ENCODE peak calls at places on chromosome 7, in four cellular contexts. A is GM12878, D is K562, K is HepG2. M is an unnamed sample.

GRCh38 chr7:19116121-19117080 is 1.0 kb downstream of the TWIST1 start:
- DNase-seq in D (no peak), A (no peak), K (no peak), M (no peak)

GRCh38 chr7:106372595-106373318 is 88.0 kb upstream of the NAMPT start:
- DNase-seq in D (no peak), K (no peak), A (no peak), M (no peak)

GRCh38 chr7:135670179-135670578 is 7.9 kb downstream of the STMP1 start:
- DNase-seq in A (no peak), D (no peak), K (no peak), M (no peak)

GRCh38 chr7:157568785-157569584 is 232.2 kb downstream of the DNAJB6 start:
- DNase-seq in A (no peak), D (no peak), K (peak), M (peak)

GRCh38 chr7:32221756-32222155 is 151.5 kb upstream of the PDE1C start:
- DNase-seq in D (no peak), A (no peak), K (no peak), M (peak)

GRCh38 chr7:92875719-92876118 is 39.3 kb upstream of the CDK6 start:
- DNase-seq in D (no peak), K (no peak), A (no peak), M (no peak)

GRCh38 chr7:94335586-94335985 is 59.1 kb upstream of the COL1A2 start:
- DNase-seq in A (no peak), D (no peak), K (no peak), M (no peak)

GRCh38 chr7:44281811-44282600 is 43.4 kb downstream of the CAMK2B start:
- DNase-seq in A (no peak), K (no peak), D (no peak), M (no peak)

GRCh38 chr7:113371376-113372043 is 253.2 kb upstream of the SMIM30 start:
- DNase-seq in A (no peak), K (no peak), D (no peak), M (no peak)

GRCh38 chr7:50292763-50293162 is 11.8 kb upstream of the IKZF1 start:
- DNase-seq in A (no peak), D (no peak), K (no peak), M (no peak)

GRCh38 chr7:45088821-45089313 is at the start of gene NACAD:
- DNase-seq in D (peak), K (no peak), A (no peak), M (peak)

GRCh38 chr7:99843808-99844207 is 16.0 kb downstream of the CYP3A43 start:
- DNase-seq in A (no peak), D (no peak), K (peak), M (no peak)

GRCh38 chr7:150950496-150951180 is 27.5 kb downstream of the KCNH2 start:
- DNase-seq in A (no peak), D (no peak), K (no peak), M (no peak)

GRCh38 chr7:96837583-96837982 is 127.9 kb upstream of the SEM1 start:
- DNase-seq in K (no peak), D (no peak), A (peak), M (no peak)

GRCh38 chr7:47488969-47489342 is 93.0 kb downstream of the TNS3 start:
- DNase-seq in D (no peak), A (no peak), K (no peak), M (no peak)

GRCh38 chr7:104328308-104328969 is at the start of gene LHFPL3:
- DNase-seq in A (no peak), K (no peak), D (no peak), M (peak)

GRCh38 chr7:82594665-82595064 is 151.1 kb upstream of the CACNA2D1 start:
- DNase-seq in K (no peak), D (no peak), A (no peak), M (no peak)

GRCh38 chr7:45595809-45596664 is 21.9 kb downstream of the ADCY1 start:
- DNase-seq in A (no peak), K (no peak), D (no peak), M (no peak)

GRCh38 chr7:93902777-93903423 is 3.5 kb upstream of the GNGT1 start:
- DNase-seq in K (peak), D (peak), A (no peak), M (peak)

GRCh38 chr7:122727354-122727753 is 24.6 kb upstream of the RNF148 start:
- DNase-seq in K (no peak), D (no peak), A (no peak), M (no peak)

GRCh38 chr7:10122573-10123100 is 851.0 kb upstream of the PHF14 start:
- DNase-seq in D (no peak), K (no peak), A (no peak), M (no peak)

GRCh38 chr7:31192996-31193395 is 140.9 kb downstream of the ADCYAP1R1 start:
- DNase-seq in K (peak), A (no peak), D (peak), M (peak)

GRCh38 chr7:152699101-152699500 is 23.2 kb upstream of the XRCC2 start:
- DNase-seq in A (no peak), D (no peak), K (no peak), M (no peak)

GRCh38 chr7:125555921-125556320 is 626.3 kb upstream of the POT1 start:
- DNase-seq in D (no peak), A (no peak), K (no peak), M (no peak)

GRCh38 chr7:80145780-80146422 is 11.3 kb downstream of the GNAI1 start:
- DNase-seq in A (no peak), K (no peak), D (no peak), M (no peak)

GRCh38 chr7:64874562-64875250 is 28.4 kb upstream of the ZNF273 start:
- DNase-seq in D (no peak), K (no peak), A (no peak), M (no peak)

GRCh38 chr7:38973760-38974159 is 3.9 kb upstream of the POU6F2 start:
- DNase-seq in D (peak), K (no peak), A (no peak), M (no peak)

GRCh38 chr7:88289505-88290129 is 17.1 kb downstream of the STEAP4 start:
- DNase-seq in A (no peak), K (no peak), D (no peak), M (no peak)

GRCh38 chr7:131843862-131844261 is 287.4 kb upstream of the PODXL start:
- DNase-seq in K (no peak), D (no peak), A (no peak), M (no peak)

GRCh38 chr7:2353650-2354172 is 916 bp upstream of the EIF3B start:
- DNase-seq in A (peak), D (peak), K (peak), M (peak)

GRCh38 chr7:20839196-20839735 is 52.6 kb upstream of the SP8 start:
- DNase-seq in A (no peak), K (no peak), D (no peak), M (no peak)

GRCh38 chr7:131189488-131189887 is 138.2 kb upstream of the MKLN1 start:
- DNase-seq in K (no peak), A (no peak), D (no peak), M (no peak)

GRCh38 chr7:134458806-134459698 is at the start of gene AKR1B1:
- DNase-seq in K (peak), A (peak), D (peak), M (peak)

GRCh38 chr7:43781726-43782607 is 23.5 kb downstream of the BLVRA start:
- DNase-seq in D (no peak), A (no peak), K (peak), M (no peak)

GRCh38 chr7:99938296-99938695 is 8.9 kb upstream of the GJC3 start:
- DNase-seq in K (no peak), D (no peak), A (no peak), M (no peak)

GRCh38 chr7:2603388-2603965 is 28.3 kb upstream of the TTYH3 start:
- DNase-seq in K (no peak), A (no peak), D (no peak), M (no peak)

GRCh38 chr7:139855498-139856270 is 26.6 kb downstream of the TBXAS1 start:
- DNase-seq in D (peak), A (peak), K (no peak), M (no peak)
- TF ChIP-seq CBX5 in D (peak), A (peak), K (no peak), M (no peak)

GRCh38 chr7:140062528-140063299 is at the start of gene PARP12:
- DNase-seq in K (peak), A (peak), D (peak), M (peak)

GRCh38 chr7:140061607-140061930 is 1.2 kb downstream of the PARP12 start:
- DNase-seq in A (no peak), D (no peak), K (no peak), M (no peak)

GRCh38 chr7:140060788-140061606 is 1.8 kb downstream of the PARP12 start:
- DNase-seq in D (no peak), K (no peak), A (no peak), M (no peak)

GRCh38 chr7:140060243-140060630 is 2.5 kb downstream of the PARP12 start:
- DNase-seq in K (no peak), A (no peak), D (no peak), M (no peak)

GRCh38 chr7:140062118-140062527 is 628 bp downstream of the PARP12 start:
- DNase-seq in K (no peak), D (peak), A (no peak), M (no peak)
- TF ChIP-seq KDM1A in K (no peak), D (no peak), A (no peak), M (no peak)

GRCh38 chr7:98643232-98643985 is 26.3 kb downstream of the NPTX2 start:
- DNase-seq in D (no peak), K (no peak), A (peak), M (no peak)
- TF ChIP-seq CBX5 in D (no peak), K (no peak), A (no peak), M (no peak)

GRCh38 chr7:90267263-90267858 is 22.4 kb downstream of the CFAP69 start:
- DNase-seq in K (peak), D (no peak), A (no peak), M (no peak)

GRCh38 chr7:90266808-90267207 is 21.8 kb downstream of the CFAP69 start:
- DNase-seq in A (no peak), K (no peak), D (no peak), M (no peak)

GRCh38 chr7:90256778-90257177 is 11.8 kb downstream of the CFAP69 start:
- DNase-seq in D (no peak), K (no peak), A (no peak), M (no peak)

GRCh38 chr7:90261441-90261840 is 16.5 kb downstream of the CFAP69 start:
- DNase-seq in D (no peak), A (no peak), K (no peak), M (no peak)

DNA sequence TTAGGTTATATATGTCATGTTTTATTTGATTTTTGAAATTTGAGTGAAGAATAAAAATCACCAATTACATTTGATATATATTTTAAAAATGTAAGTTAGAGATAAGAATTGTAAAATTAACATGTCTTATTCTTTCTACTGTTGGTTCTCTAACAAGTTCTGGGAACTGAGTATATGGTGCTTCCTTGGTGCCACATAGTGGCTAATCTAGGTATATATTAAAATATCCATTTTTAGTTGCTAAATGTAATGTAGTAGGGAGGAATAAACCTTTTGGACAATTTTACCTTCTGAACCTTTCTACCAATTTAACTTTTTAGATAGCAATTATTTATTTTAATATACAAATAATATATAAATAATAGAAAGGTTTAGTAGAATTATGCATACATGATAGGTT is 17.5 kb downstream of the CFAP69 start:
- DNase-seq in D (peak), A (no peak), K (no peak), M (no peak)
- TF ChIP-seq KDM1A in D (no peak), A (no peak), K (no peak), M (no peak)

GRCh38 chr7:26636808-26637207 is 227.6 kb downstream of the SKAP2 start:
- DNase-seq in A (no peak), D (no peak), K (no peak), M (no peak)

GRCh38 chr7:26631601-26632000 is 232.8 kb downstream of the SKAP2 start:
- DNase-seq in D (no peak), A (no peak), K (no peak), M (no peak)

GRCh38 chr7:26630361-26630760 is 234.0 kb downstream of the SKAP2 start:
- DNase-seq in K (no peak), D (no peak), A (no peak), M (no peak)

GRCh38 chr7:26630941-26631580 is 233.3 kb downstream of the SKAP2 start:
- DNase-seq in K (no peak), D (no peak), A (no peak), M (no peak)

DNA sequence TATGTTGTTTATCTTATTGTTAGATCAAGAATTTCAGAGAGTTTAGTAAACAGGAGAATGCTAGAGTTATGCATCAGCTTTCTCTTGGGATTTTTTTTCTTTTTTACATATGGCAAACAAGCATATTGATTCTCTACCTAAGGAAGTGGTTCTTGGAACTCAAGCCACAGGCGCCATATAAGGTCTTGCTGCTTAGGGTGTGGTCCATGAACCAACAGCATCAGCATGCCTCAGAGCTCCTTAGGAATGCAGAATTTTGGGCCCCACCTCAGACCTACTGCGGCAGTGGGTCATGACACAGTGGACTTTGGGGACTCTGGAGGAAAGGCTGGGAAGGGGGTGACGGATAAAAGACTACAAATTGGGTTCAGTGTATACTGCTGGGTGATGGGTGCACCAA is 230.8 kb downstream of the SKAP2 start:
- DNase-seq in D (no peak), A (no peak), K (no peak), M (no peak)
- TF ChIP-seq CBX5 in D (no peak), A (no peak), K (no peak), M (no peak)

GRCh38 chr7:5822742-5823503 is 41.5 kb upstream of the RNF216 start:
- DNase-seq in K (peak), A (peak), D (peak), M (peak)

GRCh38 chr7:5831196-5831595 is 49.4 kb upstream of the OCM start:
- DNase-seq in D (no peak), K (no peak), A (no peak), M (no peak)

GRCh38 chr7:5824297-5824610 is 42.8 kb upstream of the RNF216 start:
- DNase-seq in A (no peak), D (no peak), K (no peak), M (no peak)

GRCh38 chr7:5827755-5828154 is 46.3 kb upstream of the RNF216 start:
- DNase-seq in A (no peak), K (peak), D (peak), M (peak)
- TF ChIP-seq KDM1A in A (no peak), K (no peak), D (no peak), M (no peak)

DNA sequence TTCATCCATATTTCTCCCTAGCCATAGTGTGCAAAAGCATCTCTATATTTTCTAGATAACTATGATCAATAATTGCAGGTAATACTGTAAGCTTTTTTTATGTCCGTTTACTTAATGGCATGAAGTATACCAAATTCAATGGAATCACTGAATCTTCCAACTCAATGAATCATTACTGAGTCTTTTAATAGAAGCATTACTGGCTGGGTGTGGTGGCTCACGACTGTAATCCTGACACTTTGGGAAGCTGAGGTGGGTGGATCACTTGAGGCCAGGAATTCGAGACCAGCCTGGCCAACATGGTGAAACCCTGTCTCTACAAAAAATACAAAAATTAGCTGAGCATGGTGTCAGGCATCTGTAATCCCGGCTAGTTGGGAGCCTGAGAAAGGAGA is 372.5 kb downstream of the BMPER start:
- DNase-seq in K (no peak), D (no peak), A (no peak), M (no peak)
- TF ChIP-seq CBX5 in K (no peak), D (no peak), A (no peak), M (no peak)

GRCh38 chr7:102287465-102288146 is 938 bp downstream of the SH2B2 start:
- DNase-seq in A (no peak), K (no peak), D (no peak), M (peak)
- TF ChIP-seq KDM1A in A (no peak), K (no peak), D (no peak), M (no peak)

GRCh38 chr7:17706734-17707133 is 233.6 kb downstream of the SNX13 start:
- DNase-seq in A (peak), K (peak), D (peak), M (peak)
- TF ChIP-seq CBX5 in A (no peak), K (no peak), D (no peak), M (no peak)

M was measured in H1.